ENCODE peak calls at places on chromosomes 5 and 9, in four cellular contexts. O, Z, C and Y are unnamed samples.
A peak's percentile ranks its signal among the peaks of the same experiment; 100 is the strongest.

GRCh38 chr9:20835364-20836286 is 151.6 kb downstream of the FOCAD start:
- DNase-seq in O (no peak), Z (no peak), C (no peak), Y (no peak)

GRCh38 chr5:89315194-89315593 is 432.2 kb upstream of the MEF2C start:
- DNase-seq in O (no peak), Z (no peak), C (no peak), Y (no peak)

GRCh38 chr9:136327313-136327971 is at the start of gene GPSM1:
- DNase-seq in O (no peak), Z (peak; percentile 63), C (peak; percentile 42), Y (peak; percentile 24)

GRCh38 chr5:58497956-58498942 is 7.0 kb downstream of the GAPT start:
- DNase-seq in O (no peak), Z (peak; percentile 77), C (no peak), Y (no peak)

GRCh38 chr5:93723005-93723404 is 18.4 kb downstream of the POU5F2 start:
- DNase-seq in O (no peak), Z (no peak), C (no peak), Y (no peak)

GRCh38 chr9:126514037-126514821 is 99.5 kb upstream of the LMX1B start:
- DNase-seq in O (peak; percentile 24), Z (peak; percentile 87), C (no peak), Y (peak; percentile 33)

GRCh38 chr5:79771387-79771786 is 81.8 kb downstream of the CMYA5 start:
- DNase-seq in O (no peak), Z (no peak), C (no peak), Y (no peak)

GRCh38 chr9:71710856-71711255 is 57.5 kb downstream of the CEMIP2 start:
- DNase-seq in O (no peak), Z (no peak), C (no peak), Y (no peak)

GRCh38 chr5:93422652-93423332 is 158.2 kb downstream of the NR2F1-AS1 start:
- DNase-seq in O (no peak), Z (peak; percentile 37), C (no peak), Y (no peak)

GRCh38 chr5:133240425-133241091 is 188.7 kb downstream of the HSPA4 start:
- DNase-seq in O (no peak), Z (no peak), C (peak; percentile 96), Y (no peak)

GRCh38 chr5:135509995-135510394 is 25.8 kb downstream of the NEUROG1 start:
- DNase-seq in O (no peak), Z (no peak), C (no peak), Y (no peak)

GRCh38 chr5:116084231-116084630 is 594 bp upstream of the COMMD10 start:
- DNase-seq in O (no peak), Z (peak; percentile 48), C (no peak), Y (no peak)

GRCh38 chr5:38380522-38380921 is 122.2 kb downstream of the EGFLAM start:
- DNase-seq in O (no peak), Z (no peak), C (no peak), Y (no peak)

GRCh38 chr9:95505676-95506437 is 10.9 kb downstream of the PTCH1 start:
- DNase-seq in O (no peak), Z (peak; percentile 77), C (no peak), Y (no peak)

GRCh38 chr5:135019314-135019713 is 14.7 kb downstream of the PITX1 start:
- DNase-seq in O (no peak), Z (peak; percentile 23), C (no peak), Y (no peak)

GRCh38 chr9:109497193-109498165 is 628 bp downstream of the PTPN3 start:
- DNase-seq in O (no peak), Z (peak; percentile 28), C (peak; percentile 52), Y (no peak)